ENCODE peak calls at places on chromosomes 16 and 17, in six cellular contexts. M is heart left ventricle; H is activated CD8-positive, alpha-beta T cell treated with anti-CD3 and anti-CD28 coated beads for 36 hours; D is mucosa of descending colon; Y is NCI-H1092 treated with DMSO at 0.1 percent for 48 hours; L is activated CD4-positive, alpha-beta T cell treated with anti-CD3 and anti-CD28 coated beads, Interleukin-2, amount 50 U/mL, for 24 hours. R is an unnamed sample.

GRCh38 chr17:42675984-42676423 is 790 bp downstream of the PLEKHH3 start:
- DNase-seq in H (no peak), L (no peak), D (no peak), M (peak), Y (peak), R (no peak)

GRCh38 chr16:57999366-57999970 is 1.0 kb downstream of the ZNF319 start:
- DNase-seq in M (no peak), D (no peak), Y (peak), H (peak), L (no peak), R (peak)

GRCh38 chr17:57206928-57207327 is 49.4 kb upstream of the MSI2 start:
- DNase-seq in M (no peak), D (no peak), H (no peak), L (no peak), Y (no peak), R (no peak)

GRCh38 chr17:74454197-74455024 is 12.0 kb upstream of the CD300A start:
- DNase-seq in H (peak), M (peak), L (no peak), Y (peak), D (no peak), R (peak)

GRCh38 chr17:56937688-56938087 is 23.2 kb downstream of the COIL start:
- DNase-seq in Y (no peak), D (no peak), M (no peak), L (no peak), H (no peak), R (no peak)

GRCh38 chr17:73952498-73953205 is 250.8 kb upstream of the RPL38 start:
- DNase-seq in H (peak), D (peak), L (no peak), Y (peak), M (peak), R (peak)

GRCh38 chr17:77066165-77066564 is 74.6 kb upstream of the SEC14L1 start:
- DNase-seq in H (no peak), L (no peak), Y (no peak), M (no peak), D (no peak), R (no peak)

GRCh38 chr17:61393904-61394629 is 5.6 kb upstream of the TBX2 start:
- DNase-seq in D (peak), H (no peak), Y (no peak), L (no peak), M (no peak), R (no peak)

GRCh38 chr16:51418258-51418657 is 267.2 kb upstream of the SALL1 start:
- DNase-seq in Y (no peak), M (no peak), D (no peak), L (no peak), H (no peak), R (no peak)

GRCh38 chr16:64150193-64150592 is 971.7 kb downstream of the CDH11 start:
- DNase-seq in Y (no peak), H (no peak), D (no peak), M (no peak), L (no peak), R (no peak)

GRCh38 chr17:58156839-58157803 is 8.9 kb downstream of the OR4D1 start:
- DNase-seq in L (peak), M (peak), H (peak), D (peak), Y (no peak), R (no peak)

GRCh38 chr16:25108054-25108453 is 3.5 kb upstream of the LCMT1 start:
- DNase-seq in D (no peak), Y (peak), H (peak), L (no peak), M (no peak), R (peak)

GRCh38 chr16:88681084-88681680 is 5.1 kb downstream of the SNAI3 start:
- DNase-seq in M (no peak), D (peak), Y (no peak), L (no peak), H (peak), R (peak)

GRCh38 chr16:82396509-82396908 is 226.5 kb upstream of the MPHOSPH6 start:
- DNase-seq in L (no peak), H (no peak), M (no peak), D (no peak), Y (no peak), R (no peak)